ENCODE peak calls at places on chromosomes 2 and 18, in nine cellular contexts. L, D, Y, P, O, U, E, B and T are unnamed samples.

GRCh38 chr18:53458944-53459580 is 765.4 kb downstream of the MBD2 start:
- DNase-seq in L (peak; percentile 48), D (no peak), Y (no peak), P (peak; percentile 78), O (peak; percentile 84), U (peak; percentile 14), E (no peak), B (no peak), T (peak; percentile 35)

GRCh38 chr2:65813772-65814171 is 381.4 kb upstream of the SPRED2 start:
- DNase-seq in L (no peak), D (no peak), Y (no peak), P (no peak), O (no peak), U (no peak), E (no peak), B (no peak), T (no peak)

GRCh38 chr2:183078163-183078466 is 432 bp upstream of the DUSP19 start:
- DNase-seq in L (peak; percentile 42), D (no peak), Y (no peak), P (no peak), O (no peak), U (no peak), E (no peak), B (no peak), T (no peak)

GRCh38 chr2:84875213-84875560 is 5.7 kb downstream of the TRABD2A start:
- DNase-seq in L (no peak), D (no peak), Y (no peak), P (no peak), O (no peak), U (no peak), E (no peak), B (no peak), T (no peak)

GRCh38 chr2:69767034-69767433 is 25.1 kb downstream of the ANXA4 start:
- DNase-seq in L (no peak), D (no peak), Y (no peak), P (no peak), O (no peak), U (peak; percentile 39), E (no peak), B (no peak), T (peak; percentile 10)

GRCh38 chr18:31684279-31685096 is at the start of gene B4GALT6:
- DNase-seq in L (peak; percentile 75), D (peak; percentile 12), Y (no peak), P (peak; percentile 92), O (peak; percentile 53), U (peak; percentile 24), E (no peak), B (peak; percentile 48), T (no peak)

GRCh38 chr18:33844232-33844631 is 266.2 kb downstream of the ASXL3 start:
- DNase-seq in L (no peak), D (no peak), Y (no peak), P (no peak), O (peak; percentile 39), U (no peak), E (no peak), B (no peak), T (no peak)

GRCh38 chr2:241547781-241548450 is 10.6 kb upstream of the BOK start:
- DNase-seq in L (no peak), D (no peak), Y (no peak), P (no peak), O (no peak), U (no peak), E (no peak), B (no peak), T (no peak)

GRCh38 chr18:48238206-48238605 is 171.0 kb downstream of the ZBTB7C start:
- DNase-seq in L (no peak), D (no peak), Y (no peak), P (no peak), O (no peak), U (no peak), E (no peak), B (peak; percentile 45), T (no peak)

GRCh38 chr18:31661965-31662364 is 22.4 kb downstream of the B4GALT6 start:
- DNase-seq in L (no peak), D (no peak), Y (no peak), P (no peak), O (no peak), U (no peak), E (no peak), B (no peak), T (no peak)

GRCh38 chr2:240832816-240833497 is 12.9 kb upstream of the KIF1A start:
- DNase-seq in L (no peak), D (no peak), Y (no peak), P (no peak), O (no peak), U (no peak), E (no peak), B (no peak), T (no peak)

GRCh38 chr18:48319796-48320638 is 89.2 kb downstream of the ZBTB7C start:
- DNase-seq in L (no peak), D (no peak), Y (no peak), P (no peak), O (peak; percentile 94), U (no peak), E (no peak), B (peak; percentile 23), T (no peak)

GRCh38 chr2:68185541-68186164 is 28.0 kb downstream of the PNO1 start:
- DNase-seq in L (peak; percentile 75), D (no peak), Y (no peak), P (peak; percentile 82), O (no peak), U (no peak), E (no peak), B (peak; percentile 11), T (no peak)

GRCh38 chr2:54084600-54084999 is 30.8 kb upstream of the ACYP2 start:
- DNase-seq in L (no peak), D (no peak), Y (no peak), P (no peak), O (no peak), U (peak; percentile 63), E (no peak), B (peak; percentile 20), T (peak; percentile 30)

GRCh38 chr2:195559431-195559914 is 97.6 kb upstream of the SLC39A10 start:
- DNase-seq in L (no peak), D (no peak), Y (no peak), P (no peak), O (no peak), U (no peak), E (no peak), B (peak; percentile 80), T (no peak)

GRCh38 chr2:236633764-236634163 is 64.1 kb downstream of the ACKR3 start:
- DNase-seq in L (no peak), D (no peak), Y (no peak), P (no peak), O (no peak), U (no peak), E (peak; percentile 68), B (no peak), T (no peak)

GRCh38 chr2:232611061-232611460 is 22.3 kb upstream of the EFHD1 start:
- DNase-seq in L (no peak), D (no peak), Y (no peak), P (no peak), O (no peak), U (no peak), E (no peak), B (no peak), T (no peak)

GRCh38 chr2:217045725-217046475 is 186.0 kb upstream of the TNP1 start:
- DNase-seq in L (no peak), D (no peak), Y (no peak), P (no peak), O (no peak), U (no peak), E (no peak), B (no peak), T (no peak)

GRCh38 chr2:71000780-71001591 is 6.3 kb upstream of the TEX261 start:
- DNase-seq in L (peak; percentile 81), D (peak; percentile 36), Y (no peak), P (peak; percentile 72), O (peak; percentile 28), U (peak; percentile 72), E (peak; percentile 89), B (peak; percentile 35), T (peak; percentile 47)

GRCh38 chr2:105732955-105733607 is 11.6 kb upstream of the NCK2 start:
- DNase-seq in L (no peak), D (no peak), Y (no peak), P (no peak), O (no peak), U (no peak), E (no peak), B (no peak), T (no peak)

GRCh38 chr2:860259-860855 is 90.3 kb upstream of the SNTG2 start:
- DNase-seq in L (no peak), D (no peak), Y (no peak), P (peak; percentile 51), O (no peak), U (no peak), E (peak; percentile 66), B (no peak), T (no peak)

GRCh38 chr2:17583166-17583565 is 42.7 kb downstream of the VSNL1 start:
- DNase-seq in L (no peak), D (no peak), Y (no peak), P (no peak), O (no peak), U (no peak), E (no peak), B (peak; percentile 59), T (no peak)

GRCh38 chr2:176562359-176563043 is 293.3 kb downstream of the MTX2 start:
- DNase-seq in L (no peak), D (no peak), Y (no peak), P (no peak), O (no peak), U (no peak), E (no peak), B (peak; percentile 52), T (no peak)

GRCh38 chr18:60549338-60549960 is 176.9 kb upstream of the MC4R start:
- DNase-seq in L (no peak), D (peak; percentile 11), Y (no peak), P (peak; percentile 87), O (peak; percentile 81), U (peak; percentile 27), E (no peak), B (peak; percentile 35), T (no peak)

GRCh38 chr18:11110509-11110908 is 38.9 kb downstream of the PIEZO2 start:
- DNase-seq in L (no peak), D (no peak), Y (no peak), P (no peak), O (no peak), U (no peak), E (no peak), B (no peak), T (no peak)

GRCh38 chr2:72330673-72331072 is 183.0 kb upstream of the CYP26B1 start:
- DNase-seq in L (no peak), D (no peak), Y (no peak), P (no peak), O (no peak), U (no peak), E (no peak), B (no peak), T (no peak)

GRCh38 chr2:37573818-37574388 is 97.5 kb downstream of the CDC42EP3 start:
- DNase-seq in L (no peak), D (no peak), Y (no peak), P (no peak), O (no peak), U (no peak), E (no peak), B (no peak), T (no peak)

GRCh38 chr2:180115675-180116074 is 108.6 kb upstream of the CWC22 start:
- DNase-seq in L (no peak), D (no peak), Y (no peak), P (no peak), O (no peak), U (no peak), E (no peak), B (no peak), T (no peak)

GRCh38 chr2:101464841-101465240 is 10.1 kb downstream of the RFX8 start:
- DNase-seq in L (no peak), D (no peak), Y (no peak), P (no peak), O (no peak), U (no peak), E (no peak), B (peak; percentile 35), T (no peak)

GRCh38 chr2:77161009-77161408 is 361.2 kb downstream of the LRRTM4 start:
- DNase-seq in L (no peak), D (no peak), Y (no peak), P (no peak), O (no peak), U (no peak), E (no peak), B (no peak), T (no peak)

GRCh38 chr2:62741954-62742722 is 36.6 kb downstream of the EHBP1 start:
- DNase-seq in L (no peak), D (no peak), Y (no peak), P (no peak), O (no peak), U (no peak), E (no peak), B (no peak), T (no peak)